ENCODE peak calls at places on chromosomes 16 and 17, in six cellular contexts. Y, W, T, H, U and D are unnamed samples.

GRCh38 chr16:13483121-13483520 is 436.8 kb upstream of the ERCC4 start:
- DNase-seq in Y (no peak), U (no peak), H (no peak), W (no peak), T (no peak), D (no peak)

GRCh38 chr17:20051624-20052023 is 42.5 kb downstream of the SPECC1 start:
- DNase-seq in U (no peak), Y (no peak), W (no peak), H (no peak), T (no peak), D (no peak)

GRCh38 chr17:55454906-55455474 is 33.4 kb upstream of the MMD start:
- DNase-seq in Y (peak; percentile 78), W (no peak), U (no peak), T (no peak), H (no peak), D (no peak)

GRCh38 chr17:76080207-76080933 is 1.4 kb downstream of the ZACN start:
- DNase-seq in W (no peak), U (peak; percentile 73), Y (no peak), H (no peak), T (no peak), D (no peak)

GRCh38 chr17:38598536-38598935 is 7.2 kb downstream of the SRCIN1 start:
- DNase-seq in H (peak; percentile 64), T (peak; percentile 87), W (no peak), Y (peak; percentile 94), U (peak; percentile 93), D (peak; percentile 77)

GRCh38 chr16:22183335-22183734 is 21.0 kb downstream of the SDR42E2 start:
- DNase-seq in H (no peak), U (no peak), Y (no peak), W (no peak), T (no peak), D (no peak)

GRCh38 chr17:59406808-59407381 is 75.4 kb downstream of the YPEL2 start:
- DNase-seq in Y (no peak), H (no peak), T (no peak), U (no peak), W (no peak), D (no peak)

GRCh38 chr17:43401293-43401692 is 2.5 kb downstream of the ARL4D start:
- DNase-seq in T (peak; percentile 87), U (no peak), Y (peak; percentile 91), W (no peak), H (no peak), D (no peak)

GRCh38 chr17:82239926-82240505 is 11.2 kb downstream of the SLC16A3 start:
- DNase-seq in H (no peak), U (no peak), Y (no peak), W (no peak), T (no peak), D (no peak)

GRCh38 chr16:86578499-86579267 is at the start of gene FOXL1:
- DNase-seq in Y (no peak), H (no peak), U (no peak), T (no peak), W (no peak), D (no peak)

GRCh38 chr17:75979705-75980187 is 706 bp downstream of the TEN1 start:
- DNase-seq in T (no peak), Y (peak; percentile 66), H (no peak), U (no peak), W (no peak), D (no peak)

GRCh38 chr16:19236561-19236960 is 49.0 kb upstream of the CLEC19A start:
- DNase-seq in T (no peak), W (no peak), U (no peak), H (no peak), Y (no peak), D (no peak)

GRCh38 chr16:85163278-85164112 is 51.2 kb upstream of the CIBAR2 start:
- DNase-seq in W (no peak), H (no peak), U (no peak), T (no peak), Y (no peak), D (no peak)

GRCh38 chr16:81564368-81565060 is 119.9 kb downstream of the CMIP start:
- DNase-seq in U (peak; percentile 88), T (no peak), H (no peak), Y (no peak), W (no peak), D (peak; percentile 49)

GRCh38 chr16:53893731-53894435 is 189.9 kb downstream of the FTO start:
- DNase-seq in Y (peak; percentile 85), H (no peak), T (no peak), W (no peak), U (no peak), D (no peak)

GRCh38 chr16:1543085-1543896 is 9.8 kb downstream of the TMEM204 start:
- DNase-seq in T (peak; percentile 95), U (no peak), Y (peak; percentile 74), H (no peak), W (peak; percentile 39), D (peak; percentile 55)

GRCh38 chr16:8644513-8645140 is 23.1 kb downstream of the METTL22 start:
- DNase-seq in T (no peak), H (no peak), Y (no peak), U (no peak), W (no peak), D (peak; percentile 43)

GRCh38 chr17:27947005-27947406 is 53.8 kb upstream of the LYRM9 start:
- DNase-seq in U (no peak), Y (no peak), W (no peak), T (no peak), H (no peak), D (peak; percentile 53)

GRCh38 chr17:39281806-39282205 is 56.1 kb upstream of the STAC2 start:
- DNase-seq in U (no peak), T (no peak), Y (no peak), H (no peak), W (no peak), D (no peak)

GRCh38 chr17:57892820-57893595 is 43.2 kb upstream of the MRPS23 start:
- DNase-seq in H (no peak), U (peak; percentile 90), T (peak; percentile 97), W (no peak), Y (peak; percentile 93), D (peak; percentile 93)

GRCh38 chr17:15051913-15052312 is 213.2 kb downstream of the PMP22 start:
- DNase-seq in T (no peak), H (no peak), Y (no peak), W (no peak), U (no peak), D (no peak)

GRCh38 chr16:21580807-21581206 is 18.6 kb upstream of the METTL9 start:
- DNase-seq in Y (no peak), T (no peak), W (no peak), U (no peak), H (no peak), D (no peak)

GRCh38 chr16:72787519-72788268 is 260.2 kb downstream of the ZFHX3 start:
- DNase-seq in W (peak; percentile 46), Y (peak; percentile 91), T (peak; percentile 86), H (peak; percentile 71), U (peak; percentile 90), D (peak; percentile 66)

GRCh38 chr17:62720126-62720850 is 87.8 kb downstream of the MARCHF10 start:
- DNase-seq in H (no peak), T (no peak), U (no peak), W (no peak), Y (peak; percentile 49), D (no peak)

GRCh38 chr16:2422123-2422867 is 7.0 kb upstream of the CCNF start:
- DNase-seq in T (no peak), H (no peak), U (no peak), W (no peak), Y (no peak), D (no peak)

GRCh38 chr16:28873543-28874201 is 4.6 kb upstream of the ATP2A1 start:
- DNase-seq in Y (peak; percentile 18), U (no peak), T (peak; percentile 47), H (peak; percentile 82), W (peak; percentile 37), D (no peak)

GRCh38 chr17:30838187-30838807 is 6.5 kb downstream of the ATAD5 start:
- DNase-seq in H (no peak), Y (no peak), T (no peak), W (no peak), U (no peak), D (no peak)

GRCh38 chr16:82979406-82980111 is 352.8 kb downstream of the CDH13 start:
- DNase-seq in H (no peak), U (no peak), Y (no peak), T (no peak), W (no peak), D (no peak)

GRCh38 chr16:2428051-2428786 is 1.0 kb upstream of the CCNF start:
- DNase-seq in W (no peak), T (no peak), Y (peak; percentile 38), U (no peak), H (peak; percentile 32), D (no peak)

GRCh38 chr16:2155091-2156024 is at the start of gene TRAF7:
- DNase-seq in W (peak; percentile 95), Y (peak; percentile 100), U (peak; percentile 99), H (peak; percentile 99), T (peak; percentile 100), D (peak; percentile 100)

GRCh38 chr17:5854871-5855554 is 215.2 kb upstream of the WSCD1 start:
- DNase-seq in U (no peak), T (no peak), H (no peak), W (no peak), Y (no peak), D (no peak)

GRCh38 chr17:35605753-35606152 is 18.6 kb downstream of the AP2B1 start:
- DNase-seq in W (no peak), T (no peak), U (no peak), H (no peak), Y (no peak), D (peak; percentile 5)

GRCh38 chr16:27402964-27403600 is 1.1 kb downstream of the IL21R start:
- DNase-seq in W (no peak), T (no peak), U (no peak), Y (no peak), H (peak; percentile 67), D (no peak)

GRCh38 chr17:41684050-41684449 is 4.6 kb upstream of the EIF1 start:
- DNase-seq in Y (no peak), W (no peak), T (no peak), U (peak; percentile 16), H (no peak), D (no peak)

GRCh38 chr16:20866161-20866772 is 33.9 kb downstream of the DCUN1D3 start:
- DNase-seq in W (no peak), Y (peak; percentile 90), U (no peak), H (no peak), T (peak; percentile 75), D (peak; percentile 60)